ENCODE peak calls at places on chromosomes 13 and 19, in nine cellular contexts. N is nephron progenitor cell; S is frontal cortex; Y is cardiac muscle cell; Q is dermis blood vessel endothelial cell; P is stimulated activated CD8-positive, alpha-beta memory T cell treated with anti-CD3 and anti-CD28 coated beads, Interleukin-4, amount 100 ng/mL, for 24 hours; F is HFFc6; V is AG20443; B is C1 segment of cervical spinal cord. L is an unnamed sample.

GRCh38 chr13:66689628-66690027 is 540.5 kb downstream of the PCDH9 start:
- DNase-seq in N (no peak), S (no peak), Y (peak), Q (peak), P (no peak), F (peak), V (no peak), B (no peak), L (peak)

GRCh38 chr13:46565808-46566750 is 13.1 kb downstream of the LRCH1 start:
- DNase-seq in N (no peak), S (no peak), Y (no peak), Q (no peak), P (no peak), F (no peak), V (no peak), B (no peak), L (no peak)

GRCh38 chr19:1132625-1133383 is 29.0 kb downstream of the GPX4 start:
- DNase-seq in N (no peak), S (no peak), Y (peak), Q (no peak), P (no peak), F (no peak), V (no peak), B (no peak), L (peak)

GRCh38 chr19:38320969-38321339 is 1.3 kb downstream of the KCNK6 start:
- DNase-seq in N (no peak), S (no peak), Y (no peak), Q (no peak), P (no peak), F (no peak), V (no peak), B (no peak), L (no peak)

GRCh38 chr19:41228486-41228885 is 9.5 kb downstream of the AXL start:
- DNase-seq in N (no peak), S (no peak), Y (no peak), Q (no peak), P (no peak), F (no peak), V (no peak), B (no peak), L (no peak)

GRCh38 chr13:95924389-95924994 is 128.7 kb downstream of the UGGT2 start:
- DNase-seq in N (no peak), S (no peak), Y (peak), Q (peak), P (no peak), F (peak), V (peak), B (no peak), L (no peak)

GRCh38 chr13:84959818-84960217 is 839.4 kb downstream of the SLITRK6 start:
- DNase-seq in N (no peak), S (no peak), Y (no peak), Q (no peak), P (no peak), F (no peak), V (no peak), B (no peak), L (no peak)

GRCh38 chr19:44955500-44956439 is 590 bp downstream of the CLPTM1 start:
- DNase-seq in N (no peak), S (no peak), Y (no peak), Q (peak), P (no peak), F (no peak), V (no peak), B (no peak), L (no peak)